ENCODE peak calls at places on chromosomes 11 and 22, in four cellular contexts. D is MCF 10A, M is RKO, X is fibroblast of mammary gland. Q is an unnamed sample.

GRCh38 chr11:74010306-74010981 is 1.6 kb upstream of the UCP3 start:
- DNase-seq in D (no peak), X (no peak), M (no peak), Q (no peak)

GRCh38 chr11:28144808-28145207 is 36.6 kb downstream of the METTL15 start:
- DNase-seq in X (peak), D (peak), M (no peak), Q (no peak)

GRCh38 chr11:35554491-35555237 is 29.2 kb upstream of the PAMR1 start:
- DNase-seq in X (no peak), D (no peak), M (peak), Q (no peak)

GRCh38 chr22:44839721-44840120 is 87.3 kb downstream of the ARHGAP8 start:
- DNase-seq in D (no peak), M (no peak), X (no peak), Q (no peak)

GRCh38 chr11:92808009-92808408 is 161.4 kb upstream of the MTNR1B start:
- DNase-seq in M (no peak), D (no peak), X (no peak), Q (no peak)

GRCh38 chr11:19241260-19242183 is 777 bp upstream of the E2F8 start:
- DNase-seq in X (no peak), M (no peak), D (no peak), Q (peak)

GRCh38 chr11:104254347-104254746 is 90.4 kb upstream of the PDGFD start:
- DNase-seq in D (peak), M (peak), X (peak), Q (peak)

GRCh38 chr11:73266644-73267015 is 5.5 kb upstream of the P2RY6 start:
- DNase-seq in D (no peak), M (no peak), X (no peak), Q (peak)

GRCh38 chr11:11978792-11979486 is 29.5 kb downstream of the DKK3 start:
- DNase-seq in M (no peak), X (peak), D (peak), Q (peak)

GRCh38 chr22:29225422-29226090 is 19.9 kb downstream of the EMID1 start:
- DNase-seq in D (peak), X (peak), M (no peak), Q (peak)

GRCh38 chr11:89436071-89436470 is 55.1 kb downstream of the NOX4 start:
- DNase-seq in X (peak), M (no peak), D (peak), Q (no peak)

GRCh38 chr11:47724041-47724729 is 9.0 kb upstream of the AGBL2 start:
- DNase-seq in M (peak), X (peak), D (peak), Q (no peak)

GRCh38 chr11:67438121-67438902 is 830 bp upstream of the PTPRCAP start:
- DNase-seq in X (no peak), M (no peak), D (no peak), Q (no peak)

GRCh38 chr11:27861706-27862430 is 161.6 kb upstream of the BDNF start:
- DNase-seq in X (peak), M (peak), D (peak), Q (no peak)

GRCh38 chr11:109696191-109696897 is 274.4 kb downstream of the C11orf87 start:
- DNase-seq in D (peak), X (peak), M (peak), Q (peak)

GRCh38 chr11:111815489-111815888 is 49.3 kb upstream of the PPP2R1B start:
- DNase-seq in M (no peak), X (no peak), D (no peak), Q (no peak)

GRCh38 chr22:17807571-17808410 is 33.5 kb upstream of the BID start:
- DNase-seq in X (no peak), M (no peak), D (no peak), Q (peak)

GRCh38 chr11:66420671-66421476 is at the start of gene NPAS4:
- DNase-seq in D (no peak), X (no peak), M (no peak), Q (no peak)

GRCh38 chr11:119369035-119369925 is 12.2 kb downstream of the USP2 start:
- DNase-seq in D (no peak), X (peak), M (no peak), Q (no peak)

GRCh38 chr22:47686594-47687363 is 924.3 kb downstream of the TBC1D22A start:
- DNase-seq in D (no peak), M (no peak), X (no peak), Q (no peak)

GRCh38 chr11:125404811-125405481 is 91.1 kb downstream of the FEZ1 start:
- DNase-seq in X (peak), M (peak), D (peak), Q (peak)

GRCh38 chr11:93623179-93623578 is 38.3 kb upstream of the CEP295 start:
- DNase-seq in M (no peak), D (no peak), X (no peak), Q (peak)

GRCh38 chr11:34105957-34106504 is 602 bp downstream of the NAT10 start:
- DNase-seq in D (no peak), M (peak), X (peak), Q (no peak)

GRCh38 chr11:121163658-121164308 is 62.7 kb downstream of the TECTA start:
- DNase-seq in M (no peak), X (no peak), D (peak), Q (no peak)

GRCh38 chr11:65493367-65494176 is 5.3 kb upstream of the MALAT1 start:
- DNase-seq in D (peak), X (peak), M (peak), Q (no peak)

GRCh38 chr22:37910863-37911262 is 4.8 kb downstream of the MICALL1 start:
- DNase-seq in X (no peak), M (no peak), D (no peak), Q (peak)

GRCh38 chr11:69912911-69913451 is 93.8 kb upstream of the FGF3 start:
- DNase-seq in D (peak), M (peak), X (peak), Q (no peak)

GRCh38 chr11:34977039-34977906 is 60.9 kb downstream of the PDHX start:
- DNase-seq in D (peak), X (peak), M (peak), Q (peak)

GRCh38 chr11:100930185-100930778 is 199.3 kb downstream of the PGR start:
- DNase-seq in X (peak), M (peak), D (peak), Q (peak)

GRCh38 chr11:111960916-111961315 is 23.8 kb downstream of the DIXDC1 start:
- DNase-seq in D (peak), M (no peak), X (peak), Q (no peak)

GRCh38 chr11:97140885-97141494 is 751.2 kb downstream of the JRKL start:
- DNase-seq in M (peak), X (peak), D (peak), Q (peak)

Q was measured in SJCRH30.